ENCODE peak calls at places on chromosomes 3 and 15, in six cellular contexts. T, V, E, A, Z and P are unnamed samples.

GRCh38 chr3:106261915-106262683 is 393.3 kb upstream of the CBLB start:
- DNase-seq in Z (no peak), T (no peak), A (no peak), E (no peak), V (no peak), P (no peak)

GRCh38 chr3:25007974-25008658 is 419.9 kb upstream of the RARB start:
- DNase-seq in A (no peak), V (no peak), E (no peak), Z (no peak), T (no peak), P (no peak)

GRCh38 chr3:29282431-29283296 is 1.8 kb downstream of the RBMS3 start:
- DNase-seq in V (no peak), Z (no peak), A (no peak), E (no peak), T (no peak), P (no peak)

GRCh38 chr3:110296885-110297284 is 774.7 kb upstream of the NECTIN3 start:
- DNase-seq in V (no peak), E (no peak), A (no peak), T (no peak), Z (no peak), P (no peak)

GRCh38 chr15:69648775-69649735 is 196.4 kb downstream of the RPLP1 start:
- DNase-seq in Z (no peak), A (no peak), T (no peak), E (no peak), V (no peak), P (no peak)

GRCh38 chr3:167938516-167938915 is 157.2 kb downstream of the GOLIM4 start:
- DNase-seq in Z (no peak), V (no peak), E (no peak), A (no peak), T (no peak), P (no peak)

GRCh38 chr3:122415104-122415744 is 638 bp downstream of the WDR5B start:
- DNase-seq in T (no peak), V (no peak), E (peak), Z (peak), A (peak), P (peak)

GRCh38 chr15:23912191-23912590 is 225.1 kb upstream of the NDN start:
- DNase-seq in T (no peak), V (no peak), Z (peak), A (no peak), E (no peak), P (no peak)

GRCh38 chr3:44680921-44681455 is 31.5 kb upstream of the ZNF502 start:
- DNase-seq in T (no peak), Z (no peak), V (no peak), E (no peak), A (no peak), P (no peak)

GRCh38 chr3:48826451-48826850 is 21.2 kb downstream of the PRKAR2A start:
- DNase-seq in A (no peak), V (no peak), T (no peak), Z (no peak), E (no peak), P (no peak)

GRCh38 chr3:69665026-69665739 is 74.1 kb upstream of the MITF start:
- DNase-seq in Z (no peak), E (peak), A (no peak), T (peak), V (no peak), P (no peak)

GRCh38 chr3:112327371-112327951 is 5.5 kb upstream of the CD200 start:
- DNase-seq in T (no peak), V (peak), A (peak), Z (peak), E (no peak), P (peak)

GRCh38 chr15:92069308-92070244 is 216.1 kb downstream of the SLCO3A1 start:
- DNase-seq in Z (no peak), T (no peak), A (peak), V (no peak), E (peak), P (peak)

GRCh38 chr3:134810052-134810435 is 15.0 kb downstream of the EPHB1 start:
- DNase-seq in T (no peak), E (no peak), A (no peak), Z (no peak), V (no peak), P (peak)

GRCh38 chr3:69806735-69807438 is 67.6 kb downstream of the MITF start:
- DNase-seq in T (no peak), V (no peak), E (no peak), A (no peak), Z (no peak), P (no peak)

GRCh38 chr3:1506090-1506489 is 413.3 kb downstream of the CNTN6 start:
- DNase-seq in Z (no peak), E (no peak), T (no peak), A (no peak), V (no peak), P (no peak)

GRCh38 chr15:63283126-63283525 is 5.7 kb downstream of the APH1B start:
- DNase-seq in V (no peak), E (no peak), A (no peak), Z (no peak), T (no peak), P (no peak)

GRCh38 chr3:188362405-188362831 is 208.5 kb downstream of the LPP start:
- DNase-seq in Z (no peak), V (peak), T (peak), E (no peak), A (peak), P (peak)

GRCh38 chr3:25895443-25895842 is 105.6 kb downstream of the OXSM start:
- DNase-seq in E (no peak), T (no peak), A (no peak), Z (no peak), V (no peak), P (no peak)

GRCh38 chr3:9717050-9717555 is 13.5 kb downstream of the CPNE9 start:
- DNase-seq in T (no peak), V (no peak), Z (no peak), A (no peak), E (no peak), P (no peak)

GRCh38 chr3:134201201-134202130 is 49.2 kb downstream of the RYK start:
- DNase-seq in A (peak), E (no peak), V (no peak), Z (no peak), T (no peak), P (peak)

GRCh38 chr3:16600771-16601538 is 4.3 kb downstream of the DAZL start:
- DNase-seq in V (peak), A (peak), Z (peak), T (peak), E (peak), P (peak)

GRCh38 chr3:25648925-25649828 is 15.5 kb downstream of the TOP2B start:
- DNase-seq in Z (no peak), A (no peak), E (no peak), T (no peak), V (no peak), P (no peak)

GRCh38 chr3:37308247-37308646 is 133.9 kb upstream of the LRRFIP2 start:
- DNase-seq in Z (no peak), V (peak), A (no peak), E (no peak), T (no peak), P (peak)